ENCODE peak calls at places on chromosome 14, in seven cellular contexts. One of them, this sample, is unnamed.

GRCh38 chr14:70416322-70416716 is 571 bp downstream of the SYNJ2BP start:
- DNase-seq in H54: no peak
- DNase-seq in tibial artery: no peak
- DNase-seq in B cell: no peak
- DNase-seq in fibroblast of gingiva: no peak
- DNase-seq in HS-5: no peak
- DNase-seq in Calu3: no peak
- DNase-seq in this sample: no peak

GRCh38 chr14:75430106-75430505 is 2.3 kb downstream of the JDP2 start:
- DNase-seq in H54: no peak
- DNase-seq in tibial artery: peak
- DNase-seq in B cell: no peak
- DNase-seq in fibroblast of gingiva: peak
- DNase-seq in HS-5: no peak
- DNase-seq in Calu3: no peak
- DNase-seq in this sample: no peak

GRCh38 chr14:46571970-46572369 is 79.6 kb downstream of the RPL10L start:
- DNase-seq in H54: no peak
- DNase-seq in tibial artery: no peak
- DNase-seq in B cell: no peak
- DNase-seq in fibroblast of gingiva: no peak
- DNase-seq in HS-5: peak
- DNase-seq in Calu3: no peak
- DNase-seq in this sample: peak

GRCh38 chr14:81303258-81303935 is 82.6 kb upstream of the GTF2A1 start:
- DNase-seq in H54: no peak
- DNase-seq in tibial artery: no peak
- DNase-seq in B cell: no peak
- DNase-seq in fibroblast of gingiva: no peak
- DNase-seq in HS-5: no peak
- DNase-seq in Calu3: peak
- DNase-seq in this sample: no peak

GRCh38 chr14:99063620-99064225 is 208.3 kb downstream of the BCL11B start:
- DNase-seq in H54: no peak
- DNase-seq in tibial artery: no peak
- DNase-seq in B cell: no peak
- DNase-seq in fibroblast of gingiva: no peak
- DNase-seq in HS-5: no peak
- DNase-seq in Calu3: peak
- DNase-seq in this sample: no peak

GRCh38 chr14:55645148-55645547 is 65.1 kb downstream of the KTN1 start:
- DNase-seq in H54: no peak
- DNase-seq in tibial artery: no peak
- DNase-seq in B cell: no peak
- DNase-seq in fibroblast of gingiva: no peak
- DNase-seq in HS-5: no peak
- DNase-seq in Calu3: no peak
- DNase-seq in this sample: no peak

GRCh38 chr14:102363182-102363952 is 626 bp downstream of the TECPR2 start:
- DNase-seq in H54: peak
- DNase-seq in tibial artery: no peak
- DNase-seq in B cell: no peak
- DNase-seq in fibroblast of gingiva: peak
- DNase-seq in HS-5: no peak
- DNase-seq in Calu3: no peak
- DNase-seq in this sample: peak

GRCh38 chr14:36301159-36301558 is 19.3 kb downstream of the MBIP start:
- DNase-seq in H54: no peak
- DNase-seq in tibial artery: no peak
- DNase-seq in B cell: no peak
- DNase-seq in fibroblast of gingiva: no peak
- DNase-seq in HS-5: no peak
- DNase-seq in Calu3: no peak
- DNase-seq in this sample: no peak